ENCODE peak calls at places on chromosomes 5 and 9, in four cellular contexts. L is A549, J is K562, X is HepG2. D is an unnamed sample.

GRCh38 chr5:220008-220407 is 1.9 kb downstream of the SDHA start:
- DNase-seq in L (no peak), J (no peak), X (no peak), D (no peak)

GRCh38 chr5:125058185-125058826 is 311.9 kb upstream of the ZNF608 start:
- DNase-seq in L (no peak), J (no peak), X (no peak), D (no peak)

GRCh38 chr5:41433552-41434181 is 76.7 kb downstream of the PLCXD3 start:
- DNase-seq in L (no peak), J (peak; percentile 16), X (no peak), D (peak; percentile 23)

GRCh38 chr9:13351768-13352386 is 72.4 kb upstream of the MPDZ start:
- DNase-seq in L (peak; percentile 56), J (peak; percentile 4), X (peak; percentile 23), D (no peak)

GRCh38 chr5:155728857-155729683 is 597.9 kb upstream of the SGCD start:
- DNase-seq in L (no peak), J (no peak), X (no peak), D (peak; percentile 54)

GRCh38 chr9:72623156-72623555 is 101.7 kb downstream of the TMC1 start:
- DNase-seq in L (no peak), J (no peak), X (no peak), D (no peak)

GRCh38 chr9:126505697-126506346 is 107.9 kb upstream of the LMX1B start:
- DNase-seq in L (no peak), J (no peak), X (no peak), D (no peak)

GRCh38 chr5:39670391-39670790 is 245.6 kb upstream of the DAB2 start:
- DNase-seq in L (no peak), J (no peak), X (no peak), D (no peak)

GRCh38 chr9:5122542-5122941 is 62.9 kb downstream of the INSL6 start:
- DNase-seq in L (no peak), J (no peak), X (no peak), D (no peak)

GRCh38 chr5:138654281-138654867 is 79.2 kb upstream of the HSPA9 start:
- DNase-seq in L (no peak), J (peak; percentile 28), X (no peak), D (no peak)

GRCh38 chr5:56816546-56817081 is 1.3 kb downstream of the MAP3K1 start:
- DNase-seq in L (peak; percentile 46), J (peak; percentile 22), X (peak; percentile 84), D (peak; percentile 59)

GRCh38 chr5:27516437-27516836 is 478.1 kb upstream of the CDH9 start:
- DNase-seq in L (no peak), J (no peak), X (no peak), D (no peak)

GRCh38 chr5:150488519-150489357 is 19.2 kb upstream of the NDST1 start:
- DNase-seq in L (no peak), J (peak; percentile 33), X (no peak), D (no peak)

GRCh38 chr5:81315336-81315735 is 13.9 kb downstream of the ZCCHC9 start:
- DNase-seq in L (no peak), J (no peak), X (no peak), D (no peak)

GRCh38 chr9:80968611-80969010 is 720.7 kb downstream of the TLE1 start:
- DNase-seq in L (no peak), J (no peak), X (no peak), D (no peak)

GRCh38 chr5:5666389-5666788 is 243.9 kb downstream of the ICE1 start:
- DNase-seq in L (no peak), J (no peak), X (no peak), D (no peak)

GRCh38 chr9:135577256-135577655 is 15.7 kb downstream of the PAEP start:
- DNase-seq in L (no peak), J (no peak), X (no peak), D (no peak)

GRCh38 chr5:93653716-93654115 is 70.7 kb downstream of the NR2F1 start:
- DNase-seq in L (no peak), J (no peak), X (no peak), D (no peak)

GRCh38 chr5:16461782-16462181 is 3.8 kb downstream of the ZNF622 start:
- DNase-seq in L (no peak), J (no peak), X (peak; percentile 60), D (no peak)

GRCh38 chr9:77906991-77907390 is 124.6 kb downstream of the GNAQ start:
- DNase-seq in L (no peak), J (no peak), X (no peak), D (no peak)

GRCh38 chr9:73091909-73092308 is 59.8 kb upstream of the ANXA1 start:
- DNase-seq in L (no peak), J (no peak), X (no peak), D (no peak)

GRCh38 chr9:125511780-125512179 is 195.2 kb downstream of the MAPKAP1 start:
- DNase-seq in L (no peak), J (no peak), X (no peak), D (no peak)

GRCh38 chr9:71990466-71990865 is 69.9 kb downstream of the C9orf57 start:
- DNase-seq in L (no peak), J (no peak), X (no peak), D (no peak)

GRCh38 chr5:152270117-152270516 is 135.0 kb downstream of the NMUR2 start:
- DNase-seq in L (no peak), J (no peak), X (no peak), D (no peak)

GRCh38 chr5:138243794-138244193 is 30.6 kb downstream of the GFRA3 start:
- DNase-seq in L (no peak), J (no peak), X (no peak), D (no peak)

GRCh38 chr9:136847827-136848392 is 1.3 kb upstream of the PHPT1 start:
- DNase-seq in L (peak; percentile 91), J (peak; percentile 47), X (peak; percentile 72), D (peak; percentile 82)

GRCh38 chr5:57779383-57780223 is 297.0 kb upstream of the ACTBL2 start:
- DNase-seq in L (peak; percentile 73), J (no peak), X (peak; percentile 49), D (peak; percentile 32)

GRCh38 chr5:72138943-72139467 is 31.7 kb downstream of the MAP1B start:
- DNase-seq in L (no peak), J (peak; percentile 21), X (no peak), D (no peak)

GRCh38 chr5:140043508-140043872 is 391 bp upstream of the NRG2 start:
- DNase-seq in L (peak; percentile 70), J (peak; percentile 17), X (no peak), D (peak; percentile 61)

GRCh38 chr9:34986541-34987047 is 3.0 kb upstream of the DNAJB5 start:
- DNase-seq in L (no peak), J (no peak), X (no peak), D (peak; percentile 37)

GRCh38 chr5:90135979-90136378 is 273.6 kb downstream of the CETN3 start:
- DNase-seq in L (peak; percentile 16), J (peak; percentile 15), X (peak; percentile 31), D (peak; percentile 68)

GRCh38 chr5:138664276-138664943 is 88.8 kb upstream of the CTNNA1 start:
- DNase-seq in L (no peak), J (no peak), X (no peak), D (no peak)

GRCh38 chr9:16031971-16032370 is 479.1 kb downstream of the CCDC171 start:
- DNase-seq in L (no peak), J (no peak), X (no peak), D (no peak)

GRCh38 chr5:7995688-7996294 is 126.8 kb downstream of the MTRR start:
- DNase-seq in L (no peak), J (no peak), X (no peak), D (no peak)

GRCh38 chr5:111922344-111922743 is 165.3 kb upstream of the NREP start:
- DNase-seq in L (no peak), J (no peak), X (no peak), D (no peak)

GRCh38 chr5:112318346-112318745 is 100.7 kb downstream of the EPB41L4A start:
- DNase-seq in L (no peak), J (no peak), X (no peak), D (no peak)

GRCh38 chr5:159340511-159340910 is 10.2 kb upstream of the IL12B start:
- DNase-seq in L (no peak), J (no peak), X (no peak), D (no peak)

GRCh38 chr9:36316629-36317317 is 58.5 kb upstream of the GNE start:
- DNase-seq in L (no peak), J (no peak), X (peak; percentile 82), D (no peak)

GRCh38 chr9:89729954-89730530 is 125.2 kb downstream of the GADD45G start:
- DNase-seq in L (no peak), J (no peak), X (no peak), D (no peak)

GRCh38 chr9:89732952-89733349 is 128.1 kb downstream of the GADD45G start:
- DNase-seq in L (no peak), J (no peak), X (no peak), D (no peak)

GRCh38 chr9:89732295-89732951 is 127.6 kb downstream of the GADD45G start:
- DNase-seq in L (no peak), J (no peak), X (no peak), D (no peak)

GRCh38 chr9:89730715-89731114 is 125.9 kb downstream of the GADD45G start:
- DNase-seq in L (no peak), J (no peak), X (peak; percentile 33), D (peak; percentile 24)

GRCh38 chr9:89731262-89731980 is 126.6 kb downstream of the GADD45G start:
- DNase-seq in L (no peak), J (no peak), X (no peak), D (no peak)
- TF ChIP-seq JUN in L (no peak), J (no peak), X (no peak), D (no peak)

DNA sequence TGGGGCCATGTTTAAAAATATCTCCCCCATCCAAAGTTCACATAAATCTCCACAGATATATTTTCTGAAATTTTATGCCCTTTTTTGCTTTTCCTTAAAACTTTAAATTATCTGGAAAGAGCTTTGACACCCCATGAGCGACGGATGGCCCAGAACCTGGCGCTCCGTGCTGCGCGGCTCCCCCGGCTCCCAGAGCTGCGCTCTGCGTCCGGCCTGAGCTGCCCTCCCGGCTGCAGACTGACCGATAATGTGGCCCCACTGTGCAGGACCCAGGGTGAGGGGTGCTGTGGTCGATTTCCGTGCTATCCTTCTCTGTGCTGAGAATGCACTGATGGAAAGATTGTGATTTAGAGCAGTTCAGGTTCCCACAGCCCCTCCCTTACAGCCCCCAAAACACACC is 292.3 kb upstream of the IRX4 start:
- DNase-seq in L (no peak), J (no peak), X (no peak), D (no peak)
- TF ChIP-seq JUN in L (no peak), J (no peak), X (no peak), D (no peak)

GRCh38 chr9:116094846-116095245 is 58.7 kb upstream of the PAPPA start:
- DNase-seq in L (no peak), J (no peak), X (no peak), D (no peak)
- TF ChIP-seq JUN in L (no peak), J (no peak), X (no peak), D (no peak)

DNA sequence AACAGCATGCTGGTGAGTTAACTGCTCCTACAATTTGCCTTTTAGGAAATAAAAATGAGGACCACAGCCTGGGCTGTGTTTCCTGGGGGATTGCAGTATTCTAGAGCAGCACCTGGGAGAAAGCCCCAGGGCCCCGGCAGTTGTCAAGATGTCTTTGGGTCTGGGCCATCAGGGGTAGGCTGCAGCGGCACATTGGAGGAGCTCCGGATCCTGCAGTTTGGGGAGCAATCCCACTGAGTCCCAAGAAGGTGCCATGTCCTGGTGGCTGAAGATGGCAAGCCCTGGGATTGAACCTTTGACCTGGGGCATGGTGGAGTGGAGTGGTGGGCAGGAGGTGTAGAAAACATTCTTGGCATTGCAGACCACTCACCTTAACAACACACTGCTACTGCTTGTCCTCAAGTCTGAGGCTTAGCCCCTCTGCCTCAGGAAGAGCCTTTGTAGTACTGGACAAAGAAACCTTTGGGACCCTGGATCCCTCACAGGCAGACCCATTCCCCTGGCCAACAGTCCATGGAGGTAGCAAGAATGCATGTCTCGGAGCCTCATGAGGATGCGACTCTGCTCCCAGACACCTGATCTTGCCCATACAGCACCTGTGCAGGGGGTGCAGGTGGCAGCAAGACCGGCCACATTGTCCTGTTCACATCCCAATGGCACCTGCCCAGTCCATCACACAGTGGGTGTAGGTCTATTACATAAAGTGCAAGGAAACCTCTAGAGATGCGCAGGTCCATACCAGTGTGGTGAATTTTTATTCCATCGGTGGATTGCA is 159.1 kb upstream of the IRX2 start:
- DNase-seq in L (no peak), J (no peak), X (no peak), D (no peak)
- TF ChIP-seq JUN in L (no peak), J (no peak), X (no peak), D (no peak)